ENCODE peak calls at places on chromosomes 12 and 14, in four cellular contexts. C is NAMALWA, Y is endothelial cell, K is mucosa of gallbladder. H is an unnamed sample.

GRCh38 chr12:9334964-9335363 is 126.8 kb upstream of the PZP start:
- DNase-seq in K (no peak), C (no peak), Y (no peak), H (no peak)

GRCh38 chr12:68451261-68452091 is 119.3 kb upstream of the MDM1 start:
- DNase-seq in K (peak; percentile 30), C (peak; percentile 48), Y (no peak), H (peak; percentile 49)

GRCh38 chr12:120928864-120929652 is 24.9 kb upstream of the SPPL3 start:
- DNase-seq in C (no peak), K (peak; percentile 25), Y (no peak), H (no peak)

GRCh38 chr12:89261982-89262381 is 90.3 kb downstream of the DUSP6 start:
- DNase-seq in C (no peak), K (no peak), Y (no peak), H (no peak)

GRCh38 chr14:81454572-81455218 is 54.6 kb upstream of the STON2 start:
- DNase-seq in Y (no peak), K (peak; percentile 32), C (no peak), H (no peak)

GRCh38 chr14:53979747-53980642 is 23.4 kb upstream of the BMP4 start:
- DNase-seq in Y (no peak), C (no peak), K (no peak), H (no peak)

GRCh38 chr14:99522457-99522891 is 41.3 kb downstream of the CCNK start:
- DNase-seq in K (no peak), Y (no peak), C (no peak), H (no peak)

GRCh38 chr14:93732524-93732923 is 55.8 kb downstream of the PRIMA1 start:
- DNase-seq in Y (no peak), C (no peak), K (no peak), H (no peak)

GRCh38 chr12:88453323-88453722 is 126.9 kb downstream of the KITLG start:
- DNase-seq in K (no peak), C (no peak), Y (no peak), H (no peak)

GRCh38 chr12:111066744-111067437 is 146.5 kb upstream of the MYL2 start:
- DNase-seq in Y (no peak), C (peak; percentile 59), K (no peak), H (no peak)

GRCh38 chr12:32548691-32549412 is 130.2 kb upstream of the DNM1L start:
- DNase-seq in K (peak; percentile 21), Y (no peak), C (no peak), H (peak; percentile 77)

H was measured in left lobe of liver.